ENCODE peak calls at places on chromosomes 12 and 14, in ten cellular contexts. B is activated T-cell treated with anti-CD3 and anti-CD28 coated beads for 24 hours; Y is GM12892; S is stimulated activated CD8-positive, alpha-beta memory T cell treated with anti-CD3 and anti-CD28 coated beads, Interleukin-2, amount 100 ng/mL, for 1 hour; P is GM23248; F is NCI-H2081 treated with DMSO at 0.1 percent for 48 hours; A is WERI-Rb-1; R is neuronal stem cell; N is adrenal gland; J is GM20000. M is an unnamed sample.

GRCh38 chr12:24617471-24617870 is 331.4 kb downstream of the BCAT1 start:
- DNase-seq in S (no peak), F (no peak), B (no peak), N (no peak), R (no peak), A (no peak), P (no peak), J (no peak), Y (no peak), M (no peak)

GRCh38 chr12:128091931-128092330 is 175.0 kb upstream of the TMEM132C start:
- DNase-seq in A (no peak), P (no peak), Y (no peak), J (no peak), R (no peak), B (no peak), N (no peak), F (no peak), S (no peak), M (no peak)

GRCh38 chr12:130945793-130946492 is 7.8 kb upstream of the ADGRD1 start:
- DNase-seq in J (no peak), F (no peak), B (no peak), A (no peak), R (no peak), P (peak; percentile 60), S (no peak), N (no peak), Y (no peak), M (no peak)

GRCh38 chr12:120960657-120961056 is 17.7 kb upstream of the HNF1A start:
- DNase-seq in J (peak; percentile 49), S (no peak), R (no peak), N (no peak), B (no peak), Y (no peak), F (no peak), P (no peak), A (no peak), M (no peak)

GRCh38 chr12:12792421-12792820 is 7.0 kb downstream of the APOLD1 start:
- DNase-seq in S (no peak), Y (no peak), B (no peak), F (no peak), R (no peak), A (peak; percentile 50), N (no peak), P (no peak), J (no peak), M (no peak)

GRCh38 chr12:52690351-52691075 is 10.3 kb upstream of the KRT1 start:
- DNase-seq in S (no peak), Y (no peak), J (no peak), A (no peak), R (no peak), P (no peak), N (no peak), B (no peak), F (no peak), M (peak; percentile 10)

GRCh38 chr12:91538418-91538817 is 355.8 kb upstream of the DCN start:
- DNase-seq in A (no peak), J (no peak), F (no peak), B (no peak), R (no peak), N (no peak), P (no peak), S (no peak), Y (no peak), M (no peak)

GRCh38 chr12:94585624-94586023 is 64.7 kb downstream of the TMCC3 start:
- DNase-seq in F (no peak), N (no peak), S (no peak), J (no peak), R (no peak), Y (no peak), P (no peak), B (no peak), A (no peak), M (no peak)

GRCh38 chr14:100528962-100529560 is 58.2 kb downstream of the BEGAIN start:
- DNase-seq in Y (no peak), F (no peak), P (no peak), B (no peak), J (no peak), R (no peak), S (no peak), N (no peak), A (peak; percentile 3), M (no peak)

GRCh38 chr12:62957233-62957953 is 22.4 kb upstream of the PPM1H start:
- DNase-seq in A (no peak), F (no peak), Y (no peak), S (no peak), N (no peak), J (no peak), R (no peak), B (no peak), P (no peak), M (no peak)

GRCh38 chr12:88753074-88753473 is 172.8 kb upstream of the KITLG start:
- DNase-seq in R (no peak), J (no peak), B (no peak), Y (no peak), A (no peak), N (no peak), P (peak; percentile 78), F (no peak), S (no peak), M (no peak)

GRCh38 chr14:71688576-71688975 is 243.7 kb upstream of the RGS6 start:
- DNase-seq in P (peak; percentile 45), F (no peak), B (no peak), Y (no peak), A (no peak), J (no peak), S (no peak), N (no peak), R (no peak), M (no peak)

GRCh38 chr14:68466491-68466977 is 326.3 kb downstream of the ZFP36L1 start:
- DNase-seq in Y (no peak), F (no peak), A (no peak), P (peak; percentile 92), B (no peak), N (no peak), S (no peak), J (no peak), R (no peak), M (no peak)

GRCh38 chr12:114400395-114400794 is 5.5 kb downstream of the TBX5 start:
- DNase-seq in A (no peak), F (no peak), N (no peak), R (peak; percentile 37), S (no peak), P (peak; percentile 73), J (no peak), Y (no peak), B (no peak), M (peak; percentile 78)

GRCh38 chr12:75103822-75104221 is 105.8 kb downstream of the KCNC2 start:
- DNase-seq in N (no peak), J (no peak), F (no peak), S (no peak), Y (no peak), A (peak; percentile 11), P (no peak), R (no peak), B (no peak), M (no peak)

GRCh38 chr12:3816266-3816665 is 56.9 kb downstream of the PARP11 start:
- DNase-seq in A (no peak), Y (no peak), R (no peak), B (no peak), J (no peak), S (no peak), P (no peak), N (no peak), F (no peak), M (no peak)

GRCh38 chr12:62260733-62261683 is 804 bp downstream of the USP15 start:
- DNase-seq in Y (no peak), A (peak; percentile 29), R (peak; percentile 14), S (peak; percentile 33), F (no peak), P (peak; percentile 76), B (peak; percentile 18), N (peak; percentile 46), J (peak; percentile 26), M (peak; percentile 65)

GRCh38 chr12:113955109-113955970 is 10.8 kb downstream of the RBM19 start:
- DNase-seq in F (no peak), Y (no peak), A (peak; percentile 58), J (no peak), R (no peak), P (peak; percentile 21), S (no peak), B (no peak), N (no peak), M (peak; percentile 62)

GRCh38 chr12:2924019-2924418 is 33.3 kb downstream of the TULP3 start:
- DNase-seq in S (no peak), F (no peak), A (no peak), N (no peak), B (no peak), P (peak; percentile 51), J (no peak), R (no peak), Y (no peak), M (no peak)

GRCh38 chr12:9378430-9378835 is 170.2 kb upstream of the PZP start:
- DNase-seq in P (no peak), F (no peak), R (no peak), Y (no peak), S (no peak), J (no peak), B (no peak), N (no peak), A (peak; percentile 37), M (peak; percentile 58)

GRCh38 chr12:90028620-90029051 is 320.0 kb upstream of the ATP2B1 start:
- DNase-seq in Y (no peak), J (no peak), R (no peak), F (no peak), S (no peak), N (no peak), A (no peak), B (no peak), P (peak; percentile 29), M (no peak)

GRCh38 chr12:67710582-67710981 is 62.0 kb downstream of the DYRK2 start:
- DNase-seq in P (peak; percentile 66), S (no peak), B (no peak), F (no peak), N (peak; percentile 23), R (no peak), J (peak; percentile 46), A (no peak), Y (peak; percentile 5), M (no peak)

GRCh38 chr14:32183151-32184048 is 18.4 kb upstream of the RNU6-7 start:
- DNase-seq in B (no peak), R (no peak), P (no peak), A (no peak), Y (no peak), F (no peak), S (no peak), J (no peak), N (no peak), M (no peak)

GRCh38 chr12:125403145-125403789 is 338.0 kb downstream of the AACS start:
- DNase-seq in Y (no peak), R (peak; percentile 39), N (no peak), F (no peak), S (no peak), A (peak; percentile 13), B (no peak), J (peak; percentile 25), P (peak; percentile 37), M (peak; percentile 79)

GRCh38 chr12:23899434-23899833 is 50.0 kb downstream of the SOX5 start:
- DNase-seq in J (no peak), A (no peak), F (no peak), S (no peak), P (no peak), B (no peak), R (no peak), Y (no peak), N (no peak), M (no peak)

GRCh38 chr14:52000019-52000582 is 10.8 kb downstream of the RTRAF start:
- DNase-seq in F (no peak), A (no peak), J (no peak), B (no peak), N (no peak), P (peak; percentile 73), Y (no peak), R (no peak), S (no peak), M (no peak)